ENCODE peak calls at places on chromosomes 6 and 20, in four cellular contexts. One of them, this sample, is unnamed.

GRCh38 chr6:43127180-43127579 is 43.9 kb upstream of the SRF start:
- DNase-seq in neural progenitor cell: no peak
- DNase-seq in skeletal muscle cell: no peak
- DNase-seq in adipocyte: no peak
- DNase-seq in this sample: no peak

GRCh38 chr20:62822788-62823651 is 6.2 kb downstream of the COL9A3 start:
- DNase-seq in neural progenitor cell: peak
- DNase-seq in skeletal muscle cell: no peak
- DNase-seq in adipocyte: peak
- DNase-seq in this sample: peak

GRCh38 chr6:4577406-4577805 is 198.8 kb upstream of the CDYL start:
- DNase-seq in neural progenitor cell: no peak
- DNase-seq in skeletal muscle cell: peak
- DNase-seq in adipocyte: peak
- DNase-seq in this sample: peak

GRCh38 chr6:23173231-23173630 is 603.9 kb downstream of the HDGFL1 start:
- DNase-seq in neural progenitor cell: no peak
- DNase-seq in skeletal muscle cell: no peak
- DNase-seq in adipocyte: peak
- DNase-seq in this sample: no peak

GRCh38 chr6:551405-551804 is 105.5 kb downstream of the HUS1B start:
- DNase-seq in neural progenitor cell: peak
- DNase-seq in skeletal muscle cell: peak
- DNase-seq in adipocyte: peak
- DNase-seq in this sample: peak

GRCh38 chr20:7673841-7674240 is 266.4 kb downstream of the HAO1 start:
- DNase-seq in neural progenitor cell: no peak
- DNase-seq in skeletal muscle cell: peak
- DNase-seq in adipocyte: peak
- DNase-seq in this sample: peak

GRCh38 chr6:73285674-73286283 is 22.8 kb upstream of the KHDC1 start:
- DNase-seq in neural progenitor cell: peak
- DNase-seq in skeletal muscle cell: no peak
- DNase-seq in adipocyte: peak
- DNase-seq in this sample: peak

GRCh38 chr6:22306741-22307466 is 10.1 kb upstream of the PRL start:
- DNase-seq in neural progenitor cell: no peak
- DNase-seq in skeletal muscle cell: no peak
- DNase-seq in adipocyte: peak
- DNase-seq in this sample: no peak

GRCh38 chr6:33699739-33700138 is 11.8 kb downstream of the UQCC2 start:
- DNase-seq in neural progenitor cell: no peak
- DNase-seq in skeletal muscle cell: no peak
- DNase-seq in adipocyte: no peak
- DNase-seq in this sample: no peak

GRCh38 chr6:123715243-123715863 is 78.6 kb upstream of the TRDN start:
- DNase-seq in neural progenitor cell: peak
- DNase-seq in skeletal muscle cell: no peak
- DNase-seq in adipocyte: peak
- DNase-seq in this sample: peak

GRCh38 chr6:131510094-131510493 is 62.9 kb upstream of the ARG1 start:
- DNase-seq in neural progenitor cell: peak
- DNase-seq in skeletal muscle cell: no peak
- DNase-seq in adipocyte: no peak
- DNase-seq in this sample: no peak

GRCh38 chr6:161232001-161232400 is 41.9 kb downstream of the AGPAT4 start:
- DNase-seq in neural progenitor cell: no peak
- DNase-seq in skeletal muscle cell: no peak
- DNase-seq in adipocyte: no peak
- DNase-seq in this sample: no peak

GRCh38 chr6:82085701-82086100 is 161.8 kb downstream of the IBTK start:
- DNase-seq in neural progenitor cell: peak
- DNase-seq in skeletal muscle cell: no peak
- DNase-seq in adipocyte: no peak
- DNase-seq in this sample: no peak

GRCh38 chr6:111563581-111563980 is 42.1 kb downstream of the TRAF3IP2 start:
- DNase-seq in neural progenitor cell: no peak
- DNase-seq in skeletal muscle cell: no peak
- DNase-seq in adipocyte: no peak
- DNase-seq in this sample: no peak

GRCh38 chr6:48611332-48611731 is 500.3 kb upstream of the PTCHD4 start:
- DNase-seq in neural progenitor cell: no peak
- DNase-seq in skeletal muscle cell: peak
- DNase-seq in adipocyte: peak
- DNase-seq in this sample: peak

GRCh38 chr6:142331601-142332000 is 29.8 kb downstream of the ADGRG6 start:
- DNase-seq in neural progenitor cell: no peak
- DNase-seq in skeletal muscle cell: no peak
- DNase-seq in adipocyte: no peak
- DNase-seq in this sample: no peak

GRCh38 chr20:16918366-16918765 is 170.2 kb downstream of the OTOR start:
- DNase-seq in neural progenitor cell: no peak
- DNase-seq in skeletal muscle cell: no peak
- DNase-seq in adipocyte: no peak
- DNase-seq in this sample: no peak

GRCh38 chr20:45011108-45011526 is 44.8 kb downstream of the STK4 start:
- DNase-seq in neural progenitor cell: peak
- DNase-seq in skeletal muscle cell: peak
- DNase-seq in adipocyte: peak
- DNase-seq in this sample: peak

GRCh38 chr20:6704132-6704861 is 63.2 kb upstream of the BMP2 start:
- DNase-seq in neural progenitor cell: no peak
- DNase-seq in skeletal muscle cell: peak
- DNase-seq in adipocyte: peak
- DNase-seq in this sample: peak

GRCh38 chr20:20207872-20208271 is 155.5 kb downstream of the CFAP61 start:
- DNase-seq in neural progenitor cell: no peak
- DNase-seq in skeletal muscle cell: no peak
- DNase-seq in adipocyte: no peak
- DNase-seq in this sample: no peak

GRCh38 chr6:166529571-166529970 is 56.9 kb downstream of the RAMACL start:
- DNase-seq in neural progenitor cell: no peak
- DNase-seq in skeletal muscle cell: no peak
- DNase-seq in adipocyte: no peak
- DNase-seq in this sample: peak

GRCh38 chr6:134714679-134715078 is 235.2 kb downstream of the ALDH8A1 start:
- DNase-seq in neural progenitor cell: no peak
- DNase-seq in skeletal muscle cell: peak
- DNase-seq in adipocyte: no peak
- DNase-seq in this sample: peak

GRCh38 chr6:43716099-43716498 is 28.5 kb upstream of the MRPS18A start:
- DNase-seq in neural progenitor cell: no peak
- DNase-seq in skeletal muscle cell: no peak
- DNase-seq in adipocyte: no peak
- DNase-seq in this sample: no peak

GRCh38 chr6:81362246-81362645 is 390.2 kb downstream of the TENT5A start:
- DNase-seq in neural progenitor cell: no peak
- DNase-seq in skeletal muscle cell: peak
- DNase-seq in adipocyte: peak
- DNase-seq in this sample: peak

GRCh38 chr6:72715119-72715518 is 93.3 kb downstream of the KCNQ5 start:
- DNase-seq in neural progenitor cell: no peak
- DNase-seq in skeletal muscle cell: no peak
- DNase-seq in adipocyte: no peak
- DNase-seq in this sample: no peak

GRCh38 chr6:16103708-16104107 is 25.2 kb upstream of the MYLIP start:
- DNase-seq in neural progenitor cell: no peak
- DNase-seq in skeletal muscle cell: no peak
- DNase-seq in adipocyte: no peak
- DNase-seq in this sample: no peak

GRCh38 chr20:47610247-47610944 is 108.7 kb downstream of the NCOA3 start:
- DNase-seq in neural progenitor cell: no peak
- DNase-seq in skeletal muscle cell: peak
- DNase-seq in adipocyte: peak
- DNase-seq in this sample: peak

GRCh38 chr20:33814238-33814712 is 3.1 kb downstream of the CHMP4B start:
- DNase-seq in neural progenitor cell: no peak
- DNase-seq in skeletal muscle cell: no peak
- DNase-seq in adipocyte: no peak
- DNase-seq in this sample: no peak

GRCh38 chr20:53652090-53652858 is 58.6 kb upstream of the ZNF217 start:
- DNase-seq in neural progenitor cell: no peak
- DNase-seq in skeletal muscle cell: no peak
- DNase-seq in adipocyte: peak
- DNase-seq in this sample: peak

DNA sequence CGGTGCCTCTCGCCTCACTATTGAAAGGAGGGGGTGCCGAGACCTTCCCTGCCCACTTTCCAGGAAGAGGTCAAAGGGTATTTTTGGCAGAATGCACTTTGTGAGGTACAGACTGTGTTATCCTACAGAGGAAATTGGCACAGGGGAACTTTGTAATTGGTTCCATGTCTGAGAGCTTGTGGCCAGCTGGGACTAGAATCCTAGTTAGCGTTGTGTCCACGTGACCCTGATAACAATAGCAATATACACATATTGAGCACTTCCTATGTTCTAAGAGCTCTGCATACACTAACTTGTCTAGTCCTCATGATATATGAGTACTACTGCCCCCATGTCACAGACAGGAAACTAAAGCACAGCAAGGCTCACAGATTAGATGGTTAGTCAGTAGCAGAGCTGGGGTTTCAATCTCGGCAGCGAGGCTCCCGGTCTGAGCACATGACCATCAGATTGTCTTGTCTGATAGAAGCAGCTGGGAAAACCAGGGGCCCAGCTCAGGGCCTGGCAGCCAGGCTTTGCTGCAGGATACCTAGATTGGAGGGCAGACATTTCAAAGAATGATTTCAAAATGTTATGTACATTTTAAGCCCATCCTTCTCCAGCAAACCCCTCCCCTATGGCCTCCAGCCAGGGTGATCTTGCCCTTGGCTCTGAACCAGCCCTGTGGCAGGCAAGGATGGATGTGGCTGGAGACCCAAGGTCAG is 1.4 kb downstream of the MAPK13 start:
- DNase-seq in neural progenitor cell: no peak
- DNase-seq in skeletal muscle cell: peak
- DNase-seq in adipocyte: peak
- DNase-seq in this sample: peak
- H3K4me3 ChIP-seq in neural progenitor cell: peak
- H3K4me3 ChIP-seq in skeletal muscle cell: peak
- H3K4me3 ChIP-seq in adipocyte: peak
- H3K4me3 ChIP-seq in this sample: peak

GRCh38 chr6:10384719-10385511 is 30.0 kb downstream of the TFAP2A start:
- DNase-seq in neural progenitor cell: peak
- DNase-seq in skeletal muscle cell: no peak
- DNase-seq in adipocyte: no peak
- DNase-seq in this sample: no peak

GRCh38 chr6:10385512-10386132 is 29.3 kb downstream of the TFAP2A start:
- DNase-seq in neural progenitor cell: peak
- DNase-seq in skeletal muscle cell: no peak
- DNase-seq in adipocyte: no peak
- DNase-seq in this sample: no peak

GRCh38 chr6:10384333-10384718 is 30.5 kb downstream of the TFAP2A start:
- DNase-seq in neural progenitor cell: no peak
- DNase-seq in skeletal muscle cell: no peak
- DNase-seq in adipocyte: no peak
- DNase-seq in this sample: no peak

GRCh38 chr6:10386756-10387654 is 27.9 kb downstream of the TFAP2A start:
- DNase-seq in neural progenitor cell: no peak
- DNase-seq in skeletal muscle cell: no peak
- DNase-seq in adipocyte: peak
- DNase-seq in this sample: no peak

DNA sequence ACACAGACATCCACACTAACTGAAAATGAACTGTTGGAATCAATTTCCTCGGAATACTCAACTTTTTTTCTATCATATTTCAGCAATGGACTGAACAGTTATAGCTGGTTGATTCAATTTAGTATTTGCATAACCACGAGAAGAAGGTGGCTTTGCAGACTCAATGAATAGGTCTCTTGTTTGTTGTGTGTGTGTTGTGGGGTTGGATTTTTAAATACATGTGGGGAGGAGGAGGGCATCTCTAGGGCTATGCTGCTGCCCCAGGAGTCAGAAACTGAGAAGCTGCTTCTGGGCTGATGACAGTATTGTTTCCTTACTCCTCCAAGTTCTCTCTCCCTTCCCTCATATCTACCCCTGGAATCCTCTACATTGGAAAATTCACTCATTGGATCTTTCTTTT is 28.6 kb downstream of the TFAP2A start:
- DNase-seq in neural progenitor cell: no peak
- DNase-seq in skeletal muscle cell: no peak
- DNase-seq in adipocyte: no peak
- DNase-seq in this sample: no peak
- H3K4me3 ChIP-seq in neural progenitor cell: no peak
- H3K4me3 ChIP-seq in skeletal muscle cell: no peak
- H3K4me3 ChIP-seq in adipocyte: no peak
- H3K4me3 ChIP-seq in this sample: no peak

DNA sequence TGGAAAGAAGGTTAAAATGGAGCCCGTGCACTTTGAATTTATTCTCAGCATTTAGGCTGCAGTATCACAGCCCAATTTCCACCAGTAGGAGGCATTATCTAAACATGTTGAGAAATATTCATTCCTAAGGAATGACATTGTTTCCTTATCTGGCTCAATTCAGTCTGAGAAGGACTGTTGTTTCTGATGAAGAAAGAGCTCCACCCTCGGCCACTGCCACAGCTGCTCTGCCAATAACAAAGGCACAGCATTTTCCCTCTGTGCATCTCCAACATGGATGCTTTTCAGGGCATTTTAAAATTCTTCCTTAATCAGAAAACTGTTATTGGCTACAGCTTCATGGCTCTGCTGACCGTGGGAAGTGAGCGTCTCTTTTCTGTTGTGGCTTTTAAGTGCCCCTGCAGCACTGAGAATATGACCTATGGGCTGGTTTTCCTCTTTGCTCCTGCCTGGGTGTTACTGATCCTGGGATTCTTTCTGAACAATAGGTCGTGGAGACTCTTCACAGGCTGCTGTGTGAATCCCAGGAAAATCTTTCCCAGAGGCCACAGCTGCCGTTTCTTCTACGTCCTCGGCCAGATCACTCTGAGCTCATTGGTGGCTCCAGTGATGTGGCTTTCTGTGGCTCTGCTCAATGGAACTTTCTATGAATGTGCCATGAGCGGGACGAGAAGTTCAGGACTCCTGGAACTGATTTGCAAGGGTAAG is at the start of gene CALHM5:
- DNase-seq in neural progenitor cell: peak
- DNase-seq in skeletal muscle cell: peak
- DNase-seq in adipocyte: peak
- DNase-seq in this sample: peak
- H3K4me3 ChIP-seq in neural progenitor cell: no peak
- H3K4me3 ChIP-seq in skeletal muscle cell: peak
- H3K4me3 ChIP-seq in adipocyte: peak
- H3K4me3 ChIP-seq in this sample: peak

GRCh38 chr6:104322849-104323248 is 536.9 kb downstream of the HACE1 start:
- DNase-seq in neural progenitor cell: no peak
- DNase-seq in skeletal muscle cell: no peak
- DNase-seq in adipocyte: no peak
- DNase-seq in this sample: no peak

GRCh38 chr6:104324305-104324704 is 535.4 kb downstream of the HACE1 start:
- DNase-seq in neural progenitor cell: no peak
- DNase-seq in skeletal muscle cell: no peak
- DNase-seq in adipocyte: no peak
- DNase-seq in this sample: no peak

GRCh38 chr6:104321301-104321700 is 538.4 kb downstream of the HACE1 start:
- DNase-seq in neural progenitor cell: no peak
- DNase-seq in skeletal muscle cell: no peak
- DNase-seq in adipocyte: no peak
- DNase-seq in this sample: no peak

GRCh38 chr6:104326173-104327001 is 533.3 kb downstream of the HACE1 start:
- DNase-seq in neural progenitor cell: peak
- DNase-seq in skeletal muscle cell: peak
- DNase-seq in adipocyte: peak
- DNase-seq in this sample: peak

GRCh38 chr6:104325341-104326172 is 534.2 kb downstream of the HACE1 start:
- DNase-seq in neural progenitor cell: peak
- DNase-seq in skeletal muscle cell: peak
- DNase-seq in adipocyte: peak
- DNase-seq in this sample: peak
- H3K4me3 ChIP-seq in neural progenitor cell: no peak
- H3K4me3 ChIP-seq in skeletal muscle cell: no peak
- H3K4me3 ChIP-seq in adipocyte: peak
- H3K4me3 ChIP-seq in this sample: no peak